ENCODE peak calls at places on chromosomes 1 and 21, in five cellular contexts. One of them, this sample, is unnamed.

GRCh38 chr21:36846624-36847023 is 119.8 kb downstream of the HLCS start:
- DNase-seq in ovary: no peak
- DNase-seq in MM.1S: no peak
- DNase-seq in CD4-positive, alpha-beta T cell: no peak
- DNase-seq in A549: no peak
- DNase-seq in this sample: no peak

GRCh38 chr1:36115200-36115669 is 9.8 kb downstream of the COL8A2 start:
- DNase-seq in ovary: no peak
- DNase-seq in MM.1S: no peak
- DNase-seq in CD4-positive, alpha-beta T cell: no peak
- DNase-seq in A549: no peak
- DNase-seq in this sample: peak; percentile 87

GRCh38 chr1:156295391-156295947 is at the start of gene GLMP:
- DNase-seq in ovary: peak; percentile 66
- DNase-seq in MM.1S: peak; percentile 77
- DNase-seq in CD4-positive, alpha-beta T cell: peak; percentile 53
- DNase-seq in A549: peak; percentile 64
- DNase-seq in this sample: peak; percentile 90

GRCh38 chr1:55560246-55560645 is 345.1 kb upstream of the USP24 start:
- DNase-seq in ovary: no peak
- DNase-seq in MM.1S: no peak
- DNase-seq in CD4-positive, alpha-beta T cell: no peak
- DNase-seq in A549: no peak
- DNase-seq in this sample: no peak

GRCh38 chr1:49465486-49466185 is 558.1 kb downstream of the AGBL4 start:
- DNase-seq in ovary: no peak
- DNase-seq in MM.1S: no peak
- DNase-seq in CD4-positive, alpha-beta T cell: no peak
- DNase-seq in A549: no peak
- DNase-seq in this sample: no peak

GRCh38 chr1:99570486-99571089 is 75.3 kb upstream of the PALMD start:
- DNase-seq in ovary: no peak
- DNase-seq in MM.1S: no peak
- DNase-seq in CD4-positive, alpha-beta T cell: no peak
- DNase-seq in A549: no peak
- DNase-seq in this sample: no peak

GRCh38 chr21:21968810-21969588 is 970.8 kb downstream of the NCAM2 start:
- DNase-seq in ovary: no peak
- DNase-seq in MM.1S: no peak
- DNase-seq in CD4-positive, alpha-beta T cell: no peak
- DNase-seq in A549: no peak
- DNase-seq in this sample: no peak

GRCh38 chr1:168726719-168727118 is 2.3 kb downstream of the DPT start:
- DNase-seq in ovary: no peak
- DNase-seq in MM.1S: no peak
- DNase-seq in CD4-positive, alpha-beta T cell: no peak
- DNase-seq in A549: no peak
- DNase-seq in this sample: no peak

GRCh38 chr1:65949230-65949626 is 156.5 kb downstream of the PDE4B start:
- DNase-seq in ovary: no peak
- DNase-seq in MM.1S: no peak
- DNase-seq in CD4-positive, alpha-beta T cell: no peak
- DNase-seq in A549: no peak
- DNase-seq in this sample: no peak

GRCh38 chr1:115507256-115507589 is 134.5 kb upstream of the VANGL1 start:
- DNase-seq in ovary: no peak
- DNase-seq in MM.1S: no peak
- DNase-seq in CD4-positive, alpha-beta T cell: no peak
- DNase-seq in A549: no peak
- DNase-seq in this sample: no peak

GRCh38 chr1:185759061-185759460 is 24.9 kb downstream of the HMCN1 start:
- DNase-seq in ovary: no peak
- DNase-seq in MM.1S: no peak
- DNase-seq in CD4-positive, alpha-beta T cell: no peak
- DNase-seq in A549: no peak
- DNase-seq in this sample: no peak

GRCh38 chr1:80218112-80218511 is 1211.6 kb upstream of the ADGRL4 start:
- DNase-seq in ovary: no peak
- DNase-seq in MM.1S: peak; percentile 71
- DNase-seq in CD4-positive, alpha-beta T cell: no peak
- DNase-seq in A549: no peak
- DNase-seq in this sample: no peak

GRCh38 chr1:35644204-35644603 is 2.9 kb upstream of the PSMB2 start:
- DNase-seq in ovary: no peak
- DNase-seq in MM.1S: no peak
- DNase-seq in CD4-positive, alpha-beta T cell: no peak
- DNase-seq in A549: no peak
- DNase-seq in this sample: no peak

DNA sequence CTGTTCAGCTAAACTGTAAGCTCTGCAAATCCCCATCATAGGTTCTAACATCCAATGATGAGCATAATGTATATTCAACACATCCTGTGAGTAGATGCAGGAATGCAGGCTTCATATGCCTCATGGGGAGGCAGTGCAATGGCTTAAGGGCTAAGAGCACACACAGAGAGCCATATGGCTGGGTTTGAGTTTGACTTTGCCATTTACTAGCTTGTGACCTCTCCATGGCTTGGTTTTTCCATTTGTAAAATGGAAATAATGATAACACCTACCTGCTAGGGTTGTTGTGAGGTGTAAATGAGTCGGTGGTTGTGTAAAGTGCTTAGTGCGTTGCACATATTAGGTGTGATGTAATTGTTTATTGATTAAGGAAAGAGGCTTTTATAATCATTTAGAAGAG is 13.4 kb downstream of the RCSD1 start:
- DNase-seq in ovary: no peak
- DNase-seq in MM.1S: no peak
- DNase-seq in CD4-positive, alpha-beta T cell: no peak
- DNase-seq in A549: no peak
- DNase-seq in this sample: no peak
- H3K9me3 ChIP-seq in ovary: no peaks in the 10 kb centered on the region
- H3K9me3 ChIP-seq in MM.1S: no peaks in the 10 kb centered on the region
- H3K9me3 ChIP-seq in CD4-positive, alpha-beta T cell: no peaks in the 10 kb centered on the region
- H3K9me3 ChIP-seq in A549: no peaks in the 10 kb centered on the region
- H3K9me3 ChIP-seq in this sample: no peaks in the 10 kb centered on the region

GRCh38 chr1:10421637-10422036 is 8.6 kb upstream of the CENPS start:
- DNase-seq in ovary: no peak
- DNase-seq in MM.1S: no peak
- DNase-seq in CD4-positive, alpha-beta T cell: no peak
- DNase-seq in A549: no peak
- DNase-seq in this sample: no peak
- H3K9me3 ChIP-seq in ovary: no peaks in the 10 kb centered on the region
- H3K9me3 ChIP-seq in MM.1S: no peaks in the 10 kb centered on the region
- H3K9me3 ChIP-seq in CD4-positive, alpha-beta T cell: no peaks in the 10 kb centered on the region
- H3K9me3 ChIP-seq in A549: no peaks in the 10 kb centered on the region
- H3K9me3 ChIP-seq in this sample: no peaks in the 10 kb centered on the region

GRCh38 chr1:82391712-82392111 is 591.0 kb downstream of the ADGRL2 start:
- DNase-seq in ovary: no peak
- DNase-seq in MM.1S: no peak
- DNase-seq in CD4-positive, alpha-beta T cell: no peak
- DNase-seq in A549: no peak
- DNase-seq in this sample: no peak
- H3K9me3 ChIP-seq in ovary: no peaks in the 10 kb centered on the region
- H3K9me3 ChIP-seq in MM.1S: no peaks in the 10 kb centered on the region
- H3K9me3 ChIP-seq in CD4-positive, alpha-beta T cell: no peaks in the 10 kb centered on the region
- H3K9me3 ChIP-seq in A549: no peaks in the 10 kb centered on the region
- H3K9me3 ChIP-seq in this sample: no peaks in the 10 kb centered on the region

GRCh38 chr21:10418649-10419048 is 102.7 kb upstream of the TPTE start:
- DNase-seq in ovary: no peak
- DNase-seq in MM.1S: no peak
- DNase-seq in CD4-positive, alpha-beta T cell: no peak
- DNase-seq in A549: no peak
- DNase-seq in this sample: no peak
- H3K9me3 ChIP-seq in ovary: no peaks in the 10 kb centered on the region
- H3K9me3 ChIP-seq in MM.1S: no peaks in the 10 kb centered on the region
- H3K9me3 ChIP-seq in CD4-positive, alpha-beta T cell: peaks cover 31% of the 10 kb centered on the region
- H3K9me3 ChIP-seq in A549: peaks cover 29% of the 10 kb centered on the region
- H3K9me3 ChIP-seq in this sample: peaks cover 2% of the 10 kb centered on the region

GRCh38 chr21:35005825-35006224 is 43.3 kb downstream of the RUNX1 start:
- DNase-seq in ovary: no peak
- DNase-seq in MM.1S: no peak
- DNase-seq in CD4-positive, alpha-beta T cell: no peak
- DNase-seq in A549: no peak
- DNase-seq in this sample: no peak
- H3K9me3 ChIP-seq in ovary: no peaks in the 10 kb centered on the region
- H3K9me3 ChIP-seq in MM.1S: no peaks in the 10 kb centered on the region
- H3K9me3 ChIP-seq in CD4-positive, alpha-beta T cell: no peaks in the 10 kb centered on the region
- H3K9me3 ChIP-seq in A549: no peaks in the 10 kb centered on the region
- H3K9me3 ChIP-seq in this sample: no peaks in the 10 kb centered on the region

GRCh38 chr1:178976541-178976940 is 49.2 kb upstream of the FAM20B start:
- DNase-seq in ovary: no peak
- DNase-seq in MM.1S: no peak
- DNase-seq in CD4-positive, alpha-beta T cell: no peak
- DNase-seq in A549: no peak
- DNase-seq in this sample: no peak
- H3K9me3 ChIP-seq in ovary: no peaks in the 10 kb centered on the region
- H3K9me3 ChIP-seq in MM.1S: no peaks in the 10 kb centered on the region
- H3K9me3 ChIP-seq in CD4-positive, alpha-beta T cell: peaks cover 17% of the 10 kb centered on the region
- H3K9me3 ChIP-seq in A549: peaks cover 32% of the 10 kb centered on the region
- H3K9me3 ChIP-seq in this sample: peaks cover 3% of the 10 kb centered on the region

This sample was measured in right cardiac atrium.